ENCODE peak calls at places on chromosome 12, in seven cellular contexts. T is epithelial cell of prostate; P is naive thymus-derived CD4-positive, alpha-beta T cell; O is HCT116; M is prostate gland; Y is IMR-90; V is astrocyte. Q is an unnamed sample.

GRCh38 chr12:112768278-112768677 is 23.3 kb upstream of the RPH3A start:
- DNase-seq in T (no peak), P (no peak), O (no peak), M (no peak), Y (no peak), V (no peak), Q (no peak)

GRCh38 chr12:112005419-112006395 is 7.3 kb downstream of the TMEM116 start:
- DNase-seq in T (no peak), P (no peak), O (peak; percentile 24), M (peak; percentile 36), Y (peak; percentile 46), V (no peak), Q (no peak)

GRCh38 chr12:68560823-68561422 is 49.8 kb upstream of the RAP1B start:
- DNase-seq in T (no peak), P (no peak), O (no peak), M (no peak), Y (peak; percentile 27), V (no peak), Q (no peak)

GRCh38 chr12:16272222-16272621 is 5.3 kb downstream of the SLC15A5 start:
- DNase-seq in T (peak; percentile 18), P (no peak), O (no peak), M (no peak), Y (peak; percentile 2), V (no peak), Q (no peak)

GRCh38 chr12:42846782-42847181 is 257.2 kb upstream of the PRICKLE1 start:
- DNase-seq in T (no peak), P (no peak), O (no peak), M (no peak), Y (peak; percentile 26), V (no peak), Q (peak; percentile 18)

GRCh38 chr12:126708492-126708896 is 1558.5 kb upstream of the TMEM132C start:
- DNase-seq in T (no peak), P (no peak), O (no peak), M (no peak), Y (no peak), V (peak; percentile 72), Q (no peak)

GRCh38 chr12:2944401-2945047 is 14.7 kb upstream of the TEAD4 start:
- DNase-seq in T (no peak), P (peak; percentile 58), O (peak; percentile 34), M (peak; percentile 49), Y (peak; percentile 19), V (no peak), Q (peak; percentile 17)

GRCh38 chr12:49037111-49037946 is 18.8 kb upstream of the PRKAG1 start:
- DNase-seq in T (no peak), P (no peak), O (no peak), M (no peak), Y (no peak), V (no peak), Q (no peak)

GRCh38 chr12:124828264-124829007 is 35.2 kb downstream of the SCARB1 start:
- DNase-seq in T (peak; percentile 49), P (no peak), O (no peak), M (peak; percentile 37), Y (peak; percentile 13), V (peak; percentile 78), Q (peak; percentile 67)

GRCh38 chr12:11943919-11944318 is 126.8 kb upstream of the BCL2L14 start:
- DNase-seq in T (no peak), P (no peak), O (no peak), M (no peak), Y (no peak), V (no peak), Q (no peak)

GRCh38 chr12:52074006-52074405 is 4.2 kb downstream of the ATG101 start:
- DNase-seq in T (no peak), P (no peak), O (no peak), M (no peak), Y (no peak), V (no peak), Q (no peak)

GRCh38 chr12:132407525-132407924 is 78.1 kb upstream of the GALNT9 start:
- DNase-seq in T (no peak), P (no peak), O (no peak), M (peak; percentile 42), Y (no peak), V (no peak), Q (no peak)

GRCh38 chr12:95763809-95764253 is 26.7 kb downstream of the NTN4 start:
- DNase-seq in T (no peak), P (no peak), O (peak; percentile 52), M (no peak), Y (peak; percentile 88), V (peak; percentile 73), Q (peak; percentile 90)

GRCh38 chr12:127760996-127761395 is 506.0 kb upstream of the TMEM132C start:
- DNase-seq in T (no peak), P (no peak), O (no peak), M (no peak), Y (no peak), V (no peak), Q (no peak)

GRCh38 chr12:4143909-4144308 is 129.7 kb upstream of the CCND2 start:
- DNase-seq in T (no peak), P (peak; percentile 17), O (peak; percentile 37), M (no peak), Y (no peak), V (no peak), Q (peak; percentile 10)

GRCh38 chr12:110670161-110670701 is 18.7 kb downstream of the HVCN1 start:
- DNase-seq in T (no peak), P (peak; percentile 58), O (no peak), M (no peak), Y (no peak), V (no peak), Q (no peak)

GRCh38 chr12:97713972-97714588 is 251.5 kb downstream of the RMST start:
- DNase-seq in T (no peak), P (no peak), O (no peak), M (no peak), Y (no peak), V (no peak), Q (no peak)

GRCh38 chr12:42482086-42482819 is 107.3 kb downstream of the PRICKLE1 start:
- DNase-seq in T (no peak), P (no peak), O (no peak), M (peak; percentile 77), Y (peak; percentile 56), V (peak; percentile 61), Q (no peak)

GRCh38 chr12:41436076-41436475 is 248.0 kb downstream of the PDZRN4 start:
- DNase-seq in T (no peak), P (no peak), O (no peak), M (no peak), Y (no peak), V (no peak), Q (no peak)

GRCh38 chr12:41441180-41441579 is 253.1 kb downstream of the PDZRN4 start:
- DNase-seq in T (no peak), P (no peak), O (no peak), M (no peak), Y (no peak), V (no peak), Q (no peak)

GRCh38 chr12:41439134-41439533 is 251.0 kb downstream of the PDZRN4 start:
- DNase-seq in T (no peak), P (no peak), O (no peak), M (no peak), Y (no peak), V (no peak), Q (no peak)

GRCh38 chr12:41439858-41440257 is 251.7 kb downstream of the PDZRN4 start:
- DNase-seq in T (no peak), P (no peak), O (no peak), M (no peak), Y (no peak), V (no peak), Q (no peak)

DNA sequence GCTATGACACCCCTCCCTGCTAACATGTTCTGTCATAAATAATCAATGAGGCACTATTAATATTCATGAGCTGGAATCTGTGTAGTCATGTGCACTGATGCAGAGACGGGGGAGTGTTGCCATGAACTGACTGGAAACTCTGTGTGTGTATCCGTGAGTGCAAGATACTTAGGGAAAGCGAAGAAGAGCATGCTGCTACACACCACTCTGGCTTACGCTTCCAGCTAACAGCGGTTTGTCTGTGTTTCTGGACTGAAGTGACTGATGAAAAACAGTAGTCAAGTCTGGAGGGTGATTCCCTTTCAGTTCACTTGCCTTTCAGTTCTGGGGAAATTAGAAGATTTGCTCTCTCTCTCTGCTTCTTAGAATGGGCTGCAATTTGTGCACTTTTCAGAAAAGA is 249.5 kb downstream of the PDZRN4 start:
- DNase-seq in T (no peak), P (no peak), O (no peak), M (no peak), Y (no peak), V (no peak), Q (no peak)
- H3K27ac ChIP-seq in T (no peak overlapping the region), P (no peak overlapping the region), O (no peak overlapping the region), M (no peak overlapping the region), Y (no peak overlapping the region), V (no peak overlapping the region), Q (no peak overlapping the region)

DNA sequence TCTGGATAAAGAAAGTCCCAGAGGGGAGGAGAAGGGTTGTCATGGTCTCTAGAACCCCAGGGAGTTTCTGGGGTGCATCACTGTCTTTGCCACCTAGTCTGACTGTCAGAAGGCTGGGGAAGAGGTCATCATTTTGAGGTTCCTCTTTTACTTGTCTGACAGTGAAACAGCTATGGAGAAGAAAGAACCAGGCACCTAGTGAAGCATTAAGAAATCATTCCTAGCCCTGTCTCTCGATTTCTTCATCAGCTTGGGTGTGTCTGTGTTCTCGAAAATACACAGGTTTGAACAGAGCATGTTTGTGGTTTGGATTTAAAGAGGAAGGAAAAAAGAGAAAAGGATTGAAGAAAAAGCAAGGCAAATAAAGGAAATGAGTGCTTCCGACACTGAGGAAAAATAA is 158.7 kb upstream of the LRIG3 start:
- DNase-seq in T (peak; percentile 79), P (no peak), O (no peak), M (peak; percentile 39), Y (no peak), V (no peak), Q (peak; percentile 79)
- H3K27ac ChIP-seq in T (peak overlapping the region; percentile 92), P (no peak overlapping the region), O (no peak overlapping the region), M (no peak overlapping the region), Y (no peak overlapping the region), V (no peak overlapping the region), Q (peak overlapping the region; percentile 97)

DNA sequence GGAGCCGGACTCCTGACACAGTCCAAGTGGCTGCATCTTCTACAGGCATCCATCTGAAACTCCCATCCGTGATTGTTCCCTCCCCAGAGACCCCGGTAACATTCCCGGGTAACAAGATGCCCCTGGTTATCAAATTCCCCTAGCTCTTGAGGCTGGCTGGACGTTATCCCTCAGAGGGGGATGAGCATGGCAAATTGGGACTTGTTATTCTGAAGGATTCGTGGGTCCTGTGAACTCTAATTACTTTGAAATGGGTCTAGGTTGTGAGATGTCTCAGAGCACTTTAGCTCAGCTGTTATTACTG is 642 bp upstream of the PAN2 start:
- DNase-seq in T (no peak), P (no peak), O (no peak), M (no peak), Y (no peak), V (no peak), Q (no peak)
- H3K27ac ChIP-seq in T (peak overlapping the region; percentile 90), P (peak overlapping the region; percentile 98), O (peak overlapping the region; percentile 66), M (peak overlapping the region; percentile 89), Y (peak overlapping the region; percentile 68), V (peak overlapping the region; percentile 95), Q (peak overlapping the region; percentile 98)

DNA sequence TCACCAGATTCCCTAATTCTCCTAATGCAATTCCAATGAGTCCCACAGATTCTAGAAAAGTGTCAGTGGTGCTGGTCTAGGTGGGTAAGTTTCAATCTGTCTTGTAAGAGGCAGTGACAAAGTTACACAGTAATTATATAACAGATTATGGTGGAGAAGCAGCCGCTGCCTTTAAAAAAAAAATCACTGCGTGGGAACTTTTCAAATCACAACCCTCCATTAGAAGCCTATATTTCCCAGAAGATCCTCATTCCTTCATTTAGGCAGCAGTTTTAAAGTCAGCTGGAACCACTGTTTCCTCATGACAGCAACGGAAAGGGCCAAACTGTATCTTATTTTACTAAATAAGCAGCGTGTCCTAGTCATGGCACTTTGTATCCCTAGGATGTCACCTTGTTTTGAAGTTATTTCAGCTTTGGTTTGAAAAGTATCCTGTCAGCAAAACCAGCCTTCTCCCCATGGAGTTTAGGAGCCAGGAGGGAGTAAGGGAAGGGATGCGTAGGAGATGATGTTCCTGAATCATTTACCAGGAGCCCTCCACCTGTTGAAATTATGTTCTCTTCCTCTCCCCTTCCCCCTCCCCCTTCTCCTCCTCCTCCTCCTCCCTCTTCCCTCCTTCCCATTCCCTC is 27.7 kb upstream of the DUSP6 start:
- DNase-seq in T (no peak), P (no peak), O (no peak), M (no peak), Y (no peak), V (no peak), Q (no peak)
- H3K27ac ChIP-seq in T (no peak overlapping the region), P (no peak overlapping the region), O (no peak overlapping the region), M (no peak overlapping the region), Y (no peak overlapping the region), V (no peak overlapping the region), Q (no peak overlapping the region)

Q was measured in foreskin keratinocyte.